ENCODE peak calls at places on chromosomes 5 and 9, in four cellular contexts. U is HT1080; F is CD8-positive, alpha-beta T cell; Y is NCI-H2081. V is an unnamed sample.

GRCh38 chr5:146860213-146860891 is 18.2 kb downstream of the PPP2R2B start:
- DNase-seq in U (no peak), F (no peak), Y (no peak), V (no peak)

GRCh38 chr5:37839441-37840035 is 303 bp downstream of the GDNF start:
- DNase-seq in U (no peak), F (no peak), Y (peak; percentile 63), V (peak; percentile 73)

GRCh38 chr9:78001946-78002731 is 29.5 kb downstream of the GNAQ start:
- DNase-seq in U (peak; percentile 32), F (no peak), Y (no peak), V (no peak)

GRCh38 chr9:93594041-93594756 is 17.8 kb downstream of the PHF2 start:
- DNase-seq in U (peak; percentile 8), F (no peak), Y (no peak), V (no peak)

GRCh38 chr9:89842267-89842768 is 237.5 kb downstream of the GADD45G start:
- DNase-seq in U (no peak), F (no peak), Y (no peak), V (no peak)

GRCh38 chr5:179258001-179258921 is 87.0 kb downstream of the ADAMTS2 start:
- DNase-seq in U (no peak), F (no peak), Y (no peak), V (no peak)

GRCh38 chr9:69317894-69318293 is 7.1 kb upstream of the ENTREP1 start:
- DNase-seq in U (no peak), F (no peak), Y (no peak), V (no peak)

GRCh38 chr9:89631381-89631780 is 26.6 kb downstream of the GADD45G start:
- DNase-seq in U (no peak), F (no peak), Y (no peak), V (no peak)

GRCh38 chr9:75429531-75430454 is 341.5 kb downstream of the OSTF1 start:
- DNase-seq in U (no peak), F (no peak), Y (no peak), V (no peak)

GRCh38 chr5:126124706-126125345 is 298.4 kb upstream of the GRAMD2B start:
- DNase-seq in U (peak; percentile 79), F (no peak), Y (no peak), V (no peak)

GRCh38 chr9:108105885-108106284 is 616.3 kb upstream of the KLF4 start:
- DNase-seq in U (no peak), F (no peak), Y (no peak), V (no peak)

GRCh38 chr9:127915325-127915752 is 1.5 kb downstream of the ST6GALNAC4 start:
- DNase-seq in U (no peak), F (no peak), Y (no peak), V (no peak)

GRCh38 chr9:87676976-87677775 is 48.7 kb upstream of the CTSL start:
- DNase-seq in U (peak; percentile 25), F (no peak), Y (no peak), V (no peak)

GRCh38 chr5:80070338-80071056 is 35.3 kb downstream of the THBS4 start:
- DNase-seq in U (no peak), F (no peak), Y (no peak), V (no peak)

GRCh38 chr5:38208782-38209378 is 49.5 kb upstream of the EGFLAM start:
- DNase-seq in U (peak; percentile 23), F (no peak), Y (peak; percentile 70), V (peak; percentile 76)

GRCh38 chr9:92963831-92964606 is 16.7 kb downstream of the FGD3 start:
- DNase-seq in U (no peak), F (peak; percentile 73), Y (no peak), V (no peak)

V was measured in NCI-H2171.